ENCODE peak calls at places on chromosomes 13 and 19, in four cellular contexts. I, C, T and X are unnamed samples.

GRCh38 chr13:105048685-105049084 is 1486.8 kb downstream of the EFNB2 start:
- DNase-seq in I (no peak), C (peak), T (no peak), X (no peak)

GRCh38 chr19:45791744-45792481 is 732 bp downstream of the DMWD start:
- DNase-seq in I (no peak), C (no peak), T (no peak), X (no peak)

GRCh38 chr13:40194204-40194806 is 472.1 kb downstream of the FOXO1 start:
- DNase-seq in I (no peak), C (no peak), T (no peak), X (no peak)

GRCh38 chr13:35953537-35954206 is 177.5 kb downstream of the DCLK1 start:
- DNase-seq in I (peak), C (no peak), T (peak), X (peak)

GRCh38 chr19:58382997-58383603 is 2.3 kb upstream of the ZNF837 start:
- DNase-seq in I (no peak), C (no peak), T (no peak), X (no peak)

GRCh38 chr19:1651061-1651547 is 1.3 kb downstream of the TCF3 start:
- DNase-seq in I (peak), C (peak), T (no peak), X (peak)

GRCh38 chr13:33870046-33870668 is 52.2 kb downstream of the RFC3 start:
- DNase-seq in I (no peak), C (no peak), T (no peak), X (no peak)

GRCh38 chr13:28324181-28324789 is 170.6 kb downstream of the FLT1 start:
- DNase-seq in I (peak), C (peak), T (peak), X (peak)

GRCh38 chr13:94254737-94255136 is 224.7 kb downstream of the DCT start:
- DNase-seq in I (no peak), C (no peak), T (no peak), X (no peak)

GRCh38 chr13:110208116-110208515 is 98.8 kb downstream of the COL4A1 start:
- DNase-seq in I (no peak), C (no peak), T (no peak), X (no peak)

GRCh38 chr19:4744451-4745170 is 21.0 kb upstream of the DPP9 start:
- DNase-seq in I (no peak), C (no peak), T (peak), X (no peak)

GRCh38 chr13:48400820-48401219 is 12.1 kb downstream of the LPAR6 start:
- DNase-seq in I (no peak), C (peak), T (no peak), X (no peak)

GRCh38 chr13:91184244-91184926 is 163.1 kb upstream of the MIR17HG start:
- DNase-seq in I (no peak), C (no peak), T (no peak), X (no peak)

GRCh38 chr19:13538854-13539253 is 32.6 kb upstream of the CACNA1A start:
- DNase-seq in I (no peak), C (no peak), T (no peak), X (no peak)

GRCh38 chr19:13539332-13539731 is 33.1 kb upstream of the CACNA1A start:
- DNase-seq in I (no peak), C (no peak), T (no peak), X (no peak)

GRCh38 chr19:13541554-13541953 is 35.3 kb upstream of the CACNA1A start:
- DNase-seq in I (no peak), C (no peak), T (no peak), X (no peak)

DNA sequence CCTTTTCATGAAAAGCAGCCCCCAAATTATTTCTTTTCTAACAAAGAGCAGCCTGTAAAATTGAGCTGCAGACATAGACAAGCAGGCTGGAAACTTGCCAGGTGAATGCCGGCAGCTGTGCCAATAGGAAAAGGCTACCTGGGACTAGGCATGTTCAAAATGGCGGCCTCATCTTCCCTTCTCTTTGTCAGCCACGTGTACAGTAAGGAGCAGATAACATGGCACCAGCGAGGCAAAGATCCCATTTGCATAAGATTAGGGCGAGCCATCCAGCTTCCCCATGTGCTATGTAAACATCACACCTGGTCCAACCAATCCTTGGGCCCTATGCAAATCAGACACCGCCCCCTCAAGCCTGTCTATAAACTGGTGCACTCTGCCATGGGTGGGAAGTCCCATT is 31.2 kb upstream of the CACNA1A start:
- DNase-seq in I (no peak), C (no peak), T (peak), X (peak)
- TF ChIP-seq USF1 in I (no peak), C (no peak), T (no peak), X (no peak)

DNA sequence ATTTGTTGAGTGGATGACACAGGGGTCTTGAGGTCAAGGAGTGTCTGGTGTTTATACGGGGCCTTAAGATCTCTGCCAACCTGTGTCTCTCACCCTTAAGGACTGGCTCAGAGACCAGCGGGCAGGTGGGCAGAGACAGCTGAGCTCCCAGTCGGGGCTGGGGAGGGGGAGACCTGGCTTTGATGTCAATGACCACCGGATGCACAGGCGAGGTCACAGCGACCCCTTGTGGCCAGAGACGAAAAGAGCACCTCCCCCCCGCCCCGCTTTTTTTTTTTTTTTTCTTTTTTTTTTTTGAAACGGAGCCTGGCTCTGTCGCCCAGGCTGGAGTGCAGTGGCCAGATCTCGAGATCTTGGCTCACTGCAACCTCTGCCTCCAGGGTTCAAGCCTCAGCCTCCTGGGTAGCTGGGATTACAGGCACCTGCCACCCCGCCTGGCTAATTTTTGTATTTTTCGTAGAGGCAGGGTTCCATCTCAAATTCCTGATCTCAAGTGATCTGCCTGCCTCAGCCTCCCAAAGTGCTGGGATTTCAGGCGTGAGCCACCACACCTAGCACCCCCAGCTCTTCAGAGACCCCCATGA is 12.1 kb upstream of the KLK14 start:
- DNase-seq in I (peak), C (no peak), T (peak), X (peak)
- TF ChIP-seq USF1 in I (no peak), C (no peak), T (no peak), X (no peak)

DNA sequence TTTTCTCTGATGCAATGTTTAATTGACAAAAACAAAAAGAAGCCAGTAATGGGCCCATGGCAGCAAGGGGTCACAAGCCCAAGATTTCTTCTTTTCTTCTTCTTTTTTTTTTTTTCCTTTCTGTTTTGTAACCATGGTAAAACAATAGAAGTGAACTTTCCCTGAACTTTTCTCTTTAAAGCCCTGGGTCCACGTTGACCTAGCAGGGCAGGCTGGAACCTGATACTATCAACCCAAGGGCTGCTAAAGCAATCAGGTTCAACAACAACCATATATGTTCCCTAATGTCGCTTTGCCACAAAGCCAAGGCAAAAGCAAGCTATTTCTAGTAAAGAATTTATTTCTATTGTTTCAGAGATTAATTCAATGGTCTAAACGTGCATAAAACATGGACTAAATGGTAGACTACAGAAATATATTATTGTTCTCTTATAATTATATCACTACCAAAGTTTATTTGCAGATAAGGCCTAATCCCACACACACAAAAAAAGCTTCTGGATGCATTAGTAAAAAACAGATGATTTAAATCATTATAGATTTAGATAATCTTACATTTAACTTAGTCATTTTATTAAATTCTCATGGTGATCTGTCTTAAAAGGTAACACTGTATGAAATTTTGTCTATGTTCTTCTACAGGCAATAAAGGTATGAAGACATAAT is 153.9 kb downstream of the DACH1 start:
- DNase-seq in I (peak), C (no peak), T (no peak), X (peak)
- TF ChIP-seq USF1 in I (no peak), C (no peak), T (no peak), X (no peak)

GRCh38 chr19:10611907-10612306 is 13.4 kb upstream of the SLC44A2 start:
- DNase-seq in I (no peak), C (no peak), T (no peak), X (no peak)
- TF ChIP-seq USF1 in I (no peak), C (no peak), T (no peak), X (no peak)